ENCODE peak calls at places on chromosomes 5 and 9, in six cellular contexts. One of them, this sample, is unnamed.
A peak's percentile ranks its signal among the peaks of the same experiment; 100 is the strongest.

GRCh38 chr9:115015018-115015635 is 84.7 kb upstream of the TNFSF8 start:
- DNase-seq in fibroblast of pulmonary artery: peak; percentile 77
- DNase-seq in RCC 7860: peak; percentile 41
- DNase-seq in non-pigmented ciliary epithelial cell: no peak
- DNase-seq in AG08396: peak; percentile 50
- DNase-seq in DMS153: peak; percentile 8
- DNase-seq in this sample: no peak

GRCh38 chr9:72921888-72922654 is 30.8 kb downstream of the ALDH1A1 start:
- DNase-seq in fibroblast of pulmonary artery: no peak
- DNase-seq in RCC 7860: no peak
- DNase-seq in non-pigmented ciliary epithelial cell: no peak
- DNase-seq in AG08396: no peak
- DNase-seq in DMS153: no peak
- DNase-seq in this sample: no peak

GRCh38 chr9:113564804-113565237 is 101.3 kb downstream of the RGS3 start:
- DNase-seq in fibroblast of pulmonary artery: peak; percentile 67
- DNase-seq in RCC 7860: no peak
- DNase-seq in non-pigmented ciliary epithelial cell: no peak
- DNase-seq in AG08396: peak; percentile 91
- DNase-seq in DMS153: peak; percentile 15
- DNase-seq in this sample: no peak

GRCh38 chr9:88186495-88187110 is 48.3 kb upstream of the SPATA31C2 start:
- DNase-seq in fibroblast of pulmonary artery: no peak
- DNase-seq in RCC 7860: no peak
- DNase-seq in non-pigmented ciliary epithelial cell: no peak
- DNase-seq in AG08396: no peak
- DNase-seq in DMS153: no peak
- DNase-seq in this sample: no peak

GRCh38 chr5:60455589-60455988 is 244.4 kb downstream of the DEPDC1B start:
- DNase-seq in fibroblast of pulmonary artery: no peak
- DNase-seq in RCC 7860: no peak
- DNase-seq in non-pigmented ciliary epithelial cell: no peak
- DNase-seq in AG08396: no peak
- DNase-seq in DMS153: no peak
- DNase-seq in this sample: no peak

GRCh38 chr9:94980947-94981632 is 254.6 kb downstream of the AOPEP start:
- DNase-seq in fibroblast of pulmonary artery: no peak
- DNase-seq in RCC 7860: no peak
- DNase-seq in non-pigmented ciliary epithelial cell: no peak
- DNase-seq in AG08396: no peak
- DNase-seq in DMS153: no peak
- DNase-seq in this sample: no peak

GRCh38 chr9:114339130-114339908 is 9.7 kb downstream of the ORM2 start:
- DNase-seq in fibroblast of pulmonary artery: peak; percentile 65
- DNase-seq in RCC 7860: peak; percentile 56
- DNase-seq in non-pigmented ciliary epithelial cell: no peak
- DNase-seq in AG08396: peak; percentile 91
- DNase-seq in DMS153: no peak
- DNase-seq in this sample: no peak

GRCh38 chr9:2502760-2503159 is 118.8 kb upstream of the VLDLR start:
- DNase-seq in fibroblast of pulmonary artery: peak; percentile 26
- DNase-seq in RCC 7860: no peak
- DNase-seq in non-pigmented ciliary epithelial cell: no peak
- DNase-seq in AG08396: peak; percentile 7
- DNase-seq in DMS153: no peak
- DNase-seq in this sample: no peak

GRCh38 chr5:80245986-80246781 is 9.7 kb downstream of the SERINC5 start:
- DNase-seq in fibroblast of pulmonary artery: peak; percentile 72
- DNase-seq in RCC 7860: no peak
- DNase-seq in non-pigmented ciliary epithelial cell: no peak
- DNase-seq in AG08396: no peak
- DNase-seq in DMS153: no peak
- DNase-seq in this sample: peak; percentile 26

GRCh38 chr5:127056896-127057295 is 16.4 kb downstream of the C5orf63 start:
- DNase-seq in fibroblast of pulmonary artery: no peak
- DNase-seq in RCC 7860: no peak
- DNase-seq in non-pigmented ciliary epithelial cell: no peak
- DNase-seq in AG08396: no peak
- DNase-seq in DMS153: no peak
- DNase-seq in this sample: no peak

GRCh38 chr9:86638109-86638508 is 283.9 kb upstream of the TUT7 start:
- DNase-seq in fibroblast of pulmonary artery: no peak
- DNase-seq in RCC 7860: no peak
- DNase-seq in non-pigmented ciliary epithelial cell: no peak
- DNase-seq in AG08396: no peak
- DNase-seq in DMS153: no peak
- DNase-seq in this sample: no peak

GRCh38 chr5:9905661-9906060 is 275.5 kb upstream of the TAS2R1 start:
- DNase-seq in fibroblast of pulmonary artery: no peak
- DNase-seq in RCC 7860: no peak
- DNase-seq in non-pigmented ciliary epithelial cell: no peak
- DNase-seq in AG08396: no peak
- DNase-seq in DMS153: no peak
- DNase-seq in this sample: no peak

GRCh38 chr9:119934497-119934896 is 565.3 kb upstream of the BRINP1 start:
- DNase-seq in fibroblast of pulmonary artery: no peak
- DNase-seq in RCC 7860: no peak
- DNase-seq in non-pigmented ciliary epithelial cell: no peak
- DNase-seq in AG08396: no peak
- DNase-seq in DMS153: no peak
- DNase-seq in this sample: no peak

GRCh38 chr5:180590543-180591248 is 603 bp downstream of the SCGB3A1 start:
- DNase-seq in fibroblast of pulmonary artery: no peak
- DNase-seq in RCC 7860: no peak
- DNase-seq in non-pigmented ciliary epithelial cell: no peak
- DNase-seq in AG08396: peak; percentile 10
- DNase-seq in DMS153: no peak
- DNase-seq in this sample: no peak

GRCh38 chr9:121545148-121545874 is 45.7 kb upstream of the GGTA1 start:
- DNase-seq in fibroblast of pulmonary artery: no peak
- DNase-seq in RCC 7860: no peak
- DNase-seq in non-pigmented ciliary epithelial cell: no peak
- DNase-seq in AG08396: no peak
- DNase-seq in DMS153: no peak
- DNase-seq in this sample: no peak

GRCh38 chr9:76101472-76101871 is 211.0 kb downstream of the PCSK5 start:
- DNase-seq in fibroblast of pulmonary artery: no peak
- DNase-seq in RCC 7860: no peak
- DNase-seq in non-pigmented ciliary epithelial cell: no peak
- DNase-seq in AG08396: no peak
- DNase-seq in DMS153: no peak
- DNase-seq in this sample: no peak

GRCh38 chr9:94134629-94135028 is 50.4 kb downstream of the PTPDC1 start:
- DNase-seq in fibroblast of pulmonary artery: no peak
- DNase-seq in RCC 7860: no peak
- DNase-seq in non-pigmented ciliary epithelial cell: no peak
- DNase-seq in AG08396: no peak
- DNase-seq in DMS153: no peak
- DNase-seq in this sample: no peak

GRCh38 chr5:96875805-96876291 is 452 bp upstream of the ERAP2 start:
- DNase-seq in fibroblast of pulmonary artery: no peak
- DNase-seq in RCC 7860: no peak
- DNase-seq in non-pigmented ciliary epithelial cell: no peak
- DNase-seq in AG08396: no peak
- DNase-seq in DMS153: no peak
- DNase-seq in this sample: no peak

GRCh38 chr5:65100846-65101678 is 332.3 kb downstream of the CWC27 start:
- DNase-seq in fibroblast of pulmonary artery: peak; percentile 90
- DNase-seq in RCC 7860: no peak
- DNase-seq in non-pigmented ciliary epithelial cell: peak; percentile 51
- DNase-seq in AG08396: peak; percentile 87
- DNase-seq in DMS153: peak; percentile 21
- DNase-seq in this sample: peak; percentile 43

GRCh38 chr5:144068926-144069325 is 101.5 kb downstream of the YIPF5 start:
- DNase-seq in fibroblast of pulmonary artery: no peak
- DNase-seq in RCC 7860: no peak
- DNase-seq in non-pigmented ciliary epithelial cell: no peak
- DNase-seq in AG08396: no peak
- DNase-seq in DMS153: no peak
- DNase-seq in this sample: no peak

GRCh38 chr5:35826561-35826960 is 30.1 kb upstream of the IL7R start:
- DNase-seq in fibroblast of pulmonary artery: no peak
- DNase-seq in RCC 7860: no peak
- DNase-seq in non-pigmented ciliary epithelial cell: no peak
- DNase-seq in AG08396: no peak
- DNase-seq in DMS153: no peak
- DNase-seq in this sample: no peak

GRCh38 chr5:168886153-168886552 is 307.0 kb upstream of the PANK3 start:
- DNase-seq in fibroblast of pulmonary artery: no peak
- DNase-seq in RCC 7860: no peak
- DNase-seq in non-pigmented ciliary epithelial cell: no peak
- DNase-seq in AG08396: no peak
- DNase-seq in DMS153: no peak
- DNase-seq in this sample: no peak

GRCh38 chr9:136437839-136438547 is 1.7 kb downstream of the INPP5E start:
- DNase-seq in fibroblast of pulmonary artery: peak; percentile 45
- DNase-seq in RCC 7860: no peak
- DNase-seq in non-pigmented ciliary epithelial cell: no peak
- DNase-seq in AG08396: peak; percentile 47
- DNase-seq in DMS153: no peak
- DNase-seq in this sample: no peak

GRCh38 chr9:8733096-8733954 is 933.7 kb upstream of the DMAC1 start:
- DNase-seq in fibroblast of pulmonary artery: peak; percentile 16
- DNase-seq in RCC 7860: peak; percentile 22
- DNase-seq in non-pigmented ciliary epithelial cell: no peak
- DNase-seq in AG08396: no peak
- DNase-seq in DMS153: peak; percentile 59
- DNase-seq in this sample: peak; percentile 65